ENCODE peak calls at places on chromosomes 11 and 22, in four cellular contexts. W, B, U and P are unnamed samples.

GRCh38 chr11:72528121-72528520 is 93.8 kb upstream of the CLPB start:
- DNase-seq in W (no peak), U (no peak), B (no peak), P (no peak)

GRCh38 chr22:22085702-22086500 is 103.3 kb upstream of the TOP3B start:
- DNase-seq in B (no peak), U (no peak), W (no peak), P (peak; percentile 21)

GRCh38 chr11:23359297-23359696 is 499.0 kb upstream of the CCDC179 start:
- DNase-seq in U (peak; percentile 95), B (peak; percentile 61), W (no peak), P (peak; percentile 86)

GRCh38 chr22:27133951-27134664 is 476.7 kb downstream of the MIAT start:
- DNase-seq in B (peak; percentile 83), W (no peak), U (peak; percentile 81), P (peak; percentile 93)

GRCh38 chr22:35656284-35656752 is 8.1 kb downstream of the APOL6 start:
- DNase-seq in U (no peak), B (peak; percentile 30), W (no peak), P (no peak)

GRCh38 chr22:45302047-45302446 is 7.7 kb upstream of the FAM118A start:
- DNase-seq in W (no peak), B (peak; percentile 49), U (peak; percentile 81), P (peak; percentile 67)

GRCh38 chr22:18091916-18092526 is 14.2 kb downstream of the PEX26 start:
- DNase-seq in U (peak; percentile 68), B (peak; percentile 90), W (no peak), P (no peak)

GRCh38 chr11:124917115-124917637 is 1.9 kb upstream of the HEPN1 start:
- DNase-seq in W (no peak), B (peak; percentile 81), U (peak; percentile 93), P (no peak)

GRCh38 chr11:66569076-66569475 is 670 bp upstream of the CTSF start:
- DNase-seq in W (no peak), U (no peak), B (no peak), P (no peak)

GRCh38 chr22:36445158-36445668 is 36.2 kb downstream of the TXN2 start:
- DNase-seq in B (peak; percentile 92), W (no peak), U (peak; percentile 98), P (peak; percentile 90)

GRCh38 chr11:2742611-2743426 is 43.0 kb upstream of the KCNQ1OT1 start:
- DNase-seq in W (no peak), U (no peak), B (no peak), P (no peak)

GRCh38 chr22:39690901-39691620 is 120.5 kb downstream of the CACNA1I start:
- DNase-seq in B (peak; percentile 4), U (no peak), W (no peak), P (no peak)

GRCh38 chr22:48240935-48241230 is 1478.4 kb downstream of the TBC1D22A start:
- DNase-seq in W (no peak), U (no peak), B (no peak), P (no peak)

GRCh38 chr11:61947486-61948210 is 2.5 kb upstream of the BEST1 start:
- DNase-seq in B (peak; percentile 96), W (peak; percentile 78), U (peak; percentile 95), P (peak; percentile 88)

GRCh38 chr11:79040348-79040747 is 400.5 kb downstream of the TENM4 start:
- DNase-seq in B (peak; percentile 56), W (no peak), U (peak; percentile 84), P (no peak)

GRCh38 chr11:41479179-41479578 is 19.7 kb upstream of the LRRC4C start:
- DNase-seq in B (no peak), W (no peak), U (no peak), P (no peak)

GRCh38 chr11:75925785-75926164 is 110.8 kb downstream of the UVRAG start:
- DNase-seq in W (no peak), B (peak; percentile 5), U (no peak), P (no peak)

GRCh38 chr11:34215806-34216453 is 110.5 kb downstream of the NAT10 start:
- DNase-seq in U (peak; percentile 19), B (no peak), W (no peak), P (no peak)

GRCh38 chr11:86785576-86785975 is 14.8 kb upstream of the PRSS23 start:
- DNase-seq in W (no peak), U (no peak), B (no peak), P (no peak)

GRCh38 chr22:44399196-44399837 is 86.6 kb upstream of the SHISAL1 start:
- DNase-seq in B (no peak), W (no peak), U (no peak), P (no peak)

GRCh38 chr11:15179167-15179566 is 64.4 kb downstream of the INSC start:
- DNase-seq in B (peak; percentile 31), U (peak; percentile 39), W (no peak), P (no peak)

GRCh38 chr11:78292109-78292803 is 103.5 kb downstream of the USP35 start:
- DNase-seq in W (no peak), U (no peak), B (no peak), P (no peak)

GRCh38 chr11:61602775-61603569 is 22.1 kb upstream of the SYT7 start:
- DNase-seq in B (peak; percentile 93), W (no peak), U (peak; percentile 98), P (peak; percentile 66)

GRCh38 chr11:90500922-90501568 is 278.2 kb upstream of the CHORDC1 start:
- DNase-seq in B (no peak), W (no peak), U (no peak), P (no peak)

GRCh38 chr11:77346906-77347603 is 45.6 kb upstream of the GDPD4 start:
- DNase-seq in B (peak; percentile 33), U (peak; percentile 67), W (no peak), P (peak; percentile 67)

GRCh38 chr11:27174026-27174425 is 133.4 kb downstream of the BBOX1 start:
- DNase-seq in B (no peak), U (no peak), W (no peak), P (no peak)

GRCh38 chr11:66686801-66687750 is 9.4 kb upstream of the RBM4B start:
- DNase-seq in W (no peak), U (no peak), B (no peak), P (no peak)

GRCh38 chr11:2182692-2183474 is 11.3 kb upstream of the TH start:
- DNase-seq in U (no peak), W (no peak), B (no peak), P (no peak)

GRCh38 chr11:34773211-34773610 is 143.0 kb downstream of the APIP start:
- DNase-seq in U (no peak), W (no peak), B (no peak), P (no peak)

GRCh38 chr11:17145972-17146371 is 61.8 kb downstream of the PIK3C2A start:
- DNase-seq in B (no peak), U (no peak), W (no peak), P (no peak)

GRCh38 chr11:134332189-134332631 is 422 bp downstream of the GLB1L2 start:
- DNase-seq in W (no peak), B (no peak), U (no peak), P (no peak)
- H3K4me3 ChIP-seq in W (no peak overlapping the region), B (peak overlapping the region; percentile 16), U (no peak overlapping the region), P (peak overlapping the region; percentile 41)

GRCh38 chr22:46762238-46763050 is at the start of gene TBC1D22A:
- DNase-seq in U (peak; percentile 92), B (peak; percentile 95), W (peak; percentile 96), P (peak; percentile 87)

GRCh38 chr22:46766611-46767010 is 4.2 kb downstream of the TBC1D22A start:
- DNase-seq in W (no peak), B (no peak), U (no peak), P (no peak)

GRCh38 chr22:46764779-46765485 is 2.5 kb downstream of the TBC1D22A start:
- DNase-seq in W (no peak), U (no peak), B (no peak), P (no peak)

GRCh38 chr22:46763051-46763705 is 728 bp downstream of the TBC1D22A start:
- DNase-seq in U (peak; percentile 8), B (peak; percentile 76), W (peak; percentile 86), P (no peak)

GRCh38 chr22:46764140-46764680 is 1.8 kb downstream of the TBC1D22A start:
- DNase-seq in B (no peak), W (no peak), U (no peak), P (no peak)
- H3K4me3 ChIP-seq in B (no peak overlapping the region), W (peak overlapping the region; percentile 93), U (no peak overlapping the region), P (no peak overlapping the region)

GRCh38 chr11:59273008-59273841 is 60.5 kb upstream of the MPEG1 start:
- DNase-seq in B (no peak), W (peak; percentile 97), U (no peak), P (no peak)
- H3K4me3 ChIP-seq in B (no peak overlapping the region), W (peak overlapping the region; percentile 56), U (no peak overlapping the region), P (no peak overlapping the region)

GRCh38 chr22:49935561-49935960 is 17.1 kb downstream of the CRELD2 start:
- DNase-seq in U (peak; percentile 31), B (peak; percentile 72), W (peak; percentile 67), P (no peak)
- H3K4me3 ChIP-seq in U (no peak overlapping the region), B (no peak overlapping the region), W (peak overlapping the region; percentile 77), P (no peak overlapping the region)

GRCh38 chr11:57499413-57499982 is 16.0 kb downstream of the SLC43A1 start:
- DNase-seq in U (peak; percentile 94), B (peak; percentile 98), W (no peak), P (peak; percentile 84)
- H3K4me3 ChIP-seq in U (peak overlapping the region; percentile 19), B (peak overlapping the region; percentile 13), W (no peak overlapping the region), P (peak overlapping the region; percentile 47)

DNA sequence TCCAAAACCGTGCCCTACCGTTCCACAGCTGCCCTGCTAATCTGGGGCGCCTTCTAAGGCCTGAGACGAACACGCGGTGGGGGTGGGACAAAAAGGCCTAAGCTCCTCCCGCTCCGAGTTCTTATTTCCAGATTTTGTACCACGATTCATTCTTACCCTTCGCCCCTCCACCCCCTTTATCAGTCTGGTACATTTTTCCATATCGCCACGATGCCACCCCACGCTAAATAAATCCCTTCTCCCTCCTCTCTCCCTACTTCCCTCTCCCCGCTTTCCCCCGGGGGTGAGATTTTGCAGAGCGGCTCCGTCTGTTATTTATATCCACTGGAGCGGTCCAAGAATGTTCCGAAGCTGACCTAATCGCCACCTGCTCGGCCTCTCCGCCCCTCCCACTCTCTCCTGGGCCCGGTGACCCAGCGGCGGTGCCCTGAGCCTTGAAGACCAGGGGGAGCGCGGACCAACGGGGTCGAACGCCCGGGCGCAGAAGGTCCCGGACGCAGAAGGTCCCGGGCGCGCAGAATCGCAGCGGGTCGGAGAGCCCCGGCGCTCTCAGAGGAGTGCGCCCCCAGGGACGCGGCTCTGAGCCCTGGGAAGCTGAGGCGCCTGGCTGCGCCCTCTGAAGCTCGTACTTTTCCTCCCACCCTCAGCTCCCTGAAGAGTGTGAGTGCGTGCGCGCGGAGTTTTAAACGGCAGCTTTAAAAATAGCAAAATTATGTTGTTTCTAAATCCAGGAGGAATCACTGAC is 875 bp upstream of the PACSIN3 start:
- DNase-seq in W (no peak), U (peak; percentile 49), B (peak; percentile 44), P (peak; percentile 36)
- H3K4me3 ChIP-seq in W (peak overlapping the region; percentile 30), U (peak overlapping the region; percentile 12), B (peak overlapping the region; percentile 41), P (peak overlapping the region; percentile 68)

GRCh38 chr11:105609832-105610781 is at the start of gene GRIA4:
- DNase-seq in U (peak; percentile 64), W (no peak), B (peak; percentile 40), P (peak; percentile 53)
- H3K4me3 ChIP-seq in U (peak within 1 kb of the TSS; percentile 43), W (no peak within 1 kb of the TSS), B (peak within 1 kb of the TSS; percentile 37), P (peak within 1 kb of the TSS; percentile 63)

GRCh38 chr11:71444811-71445210 is 3.4 kb downstream of the DHCR7 start:
- DNase-seq in W (no peak), B (no peak), U (no peak), P (no peak)

GRCh38 chr11:71448257-71449161 is at the start of gene DHCR7:
- DNase-seq in B (peak; percentile 97), U (peak; percentile 93), W (peak; percentile 97), P (peak; percentile 96)

GRCh38 chr11:71447791-71448256 is 369 bp downstream of the DHCR7 start:
- DNase-seq in W (peak; percentile 40), U (no peak), B (peak; percentile 20), P (no peak)

GRCh38 chr11:71446150-71446549 is 2.0 kb downstream of the DHCR7 start:
- DNase-seq in B (no peak), U (no peak), W (no peak), P (no peak)

GRCh38 chr11:71446942-71447688 is 1.1 kb downstream of the DHCR7 start:
- DNase-seq in B (peak; percentile 82), U (peak; percentile 82), W (no peak), P (peak; percentile 61)
- H3K4me3 ChIP-seq in B (peak overlapping the region; percentile 84), U (peak overlapping the region; percentile 92), W (peak overlapping the region; percentile 91), P (peak overlapping the region; percentile 96)